ENCODE peak calls at places on chromosomes 4 and X, in nine cellular contexts. F is lower leg skin, B is esophagus squamous epithelium, V is endothelial cell of umbilical vein, A is K562, J is uterus, X is right lobe of liver, Z is sigmoid colon, L is upper lobe of left lung. T is an unnamed sample.

GRCh38 chr4:16858275-16858752 is 40.1 kb downstream of the LDB2 start:
- DNase-seq in J (peak; percentile 55), A (no peak), B (no peak), F (no peak), L (no peak), V (peak; percentile 98), Z (no peak), X (no peak), T (no peak)

GRCh38 chr4:151641167-151641566 is 119.6 kb downstream of the GATB start:
- DNase-seq in F (no peak), X (no peak), J (no peak), A (no peak), V (no peak), Z (no peak), L (no peak), B (no peak), T (no peak)

GRCh38 chr4:109051054-109051453 is 251.4 kb downstream of the COL25A1 start:
- DNase-seq in J (no peak), X (no peak), F (no peak), A (no peak), V (no peak), B (no peak), L (no peak), Z (no peak), T (no peak)

GRCh38 chrX:120750381-120750780 is 120.5 kb upstream of the C1GALT1C1 start:
- DNase-seq in F (no peak), J (no peak), L (no peak), A (no peak), V (no peak), Z (no peak), B (no peak), X (no peak), T (no peak)

GRCh38 chr4:113435893-113436292 is 325.6 kb downstream of the CAMK2D start:
- DNase-seq in J (peak; percentile 75), F (peak; percentile 83), Z (peak; percentile 85), B (no peak), V (peak; percentile 94), A (no peak), X (no peak), L (no peak), T (peak; percentile 19)

GRCh38 chrX:15977644-15978043 is 123.0 kb upstream of the AP1S2 start:
- DNase-seq in A (no peak), V (no peak), X (no peak), L (no peak), B (no peak), Z (no peak), J (no peak), F (no peak), T (no peak)

GRCh38 chr4:138050601-138051000 is 191.5 kb downstream of the SLC7A11 start:
- DNase-seq in J (no peak), F (no peak), A (no peak), B (no peak), Z (no peak), V (no peak), X (no peak), L (no peak), T (no peak)

GRCh38 chr4:41331224-41331623 is 74.5 kb downstream of the UCHL1 start:
- DNase-seq in X (no peak), A (no peak), J (no peak), B (no peak), F (no peak), L (no peak), V (peak; percentile 76), Z (no peak), T (no peak)

GRCh38 chr4:165965503-165965902 is 92.5 kb downstream of the TLL1 start:
- DNase-seq in L (no peak), A (no peak), J (no peak), X (no peak), V (no peak), Z (no peak), F (no peak), B (no peak), T (no peak)

GRCh38 chr4:165967486-165967885 is 94.4 kb downstream of the TLL1 start:
- DNase-seq in A (no peak), Z (no peak), V (no peak), B (no peak), X (no peak), L (no peak), F (no peak), J (no peak), T (no peak)

GRCh38 chr4:165966833-165967232 is 93.8 kb downstream of the TLL1 start:
- DNase-seq in F (no peak), Z (no peak), V (no peak), X (no peak), A (no peak), B (no peak), J (no peak), L (no peak), T (no peak)

DNA sequence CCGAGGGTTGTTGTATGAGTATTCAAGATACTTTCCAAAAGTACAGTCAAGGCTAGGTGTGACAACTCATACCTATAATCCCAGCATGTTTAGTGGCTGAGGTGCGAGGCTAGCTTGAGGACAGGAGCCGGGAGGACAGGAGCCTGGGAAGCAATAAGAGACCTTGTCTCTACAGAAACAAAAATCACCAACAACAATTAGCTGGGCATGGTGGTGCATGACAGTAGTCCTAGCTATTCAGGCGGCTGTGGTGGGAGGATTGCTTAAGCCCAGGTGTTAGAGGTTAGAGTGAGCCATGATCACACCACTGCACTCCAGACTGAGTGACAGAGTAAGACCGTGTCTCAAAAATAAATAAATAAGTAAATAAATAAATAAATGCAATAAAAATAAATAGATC is 91.6 kb downstream of the TLL1 start:
- DNase-seq in F (no peak), B (no peak), X (no peak), L (no peak), Z (no peak), V (no peak), A (no peak), J (no peak), T (no peak)
- TF ChIP-seq POLR2A in F (no peak), B (no peak), X (no peak), L (no peak), Z (no peak), V (no peak), A (no peak), J (no peak), T (no peak)

DNA sequence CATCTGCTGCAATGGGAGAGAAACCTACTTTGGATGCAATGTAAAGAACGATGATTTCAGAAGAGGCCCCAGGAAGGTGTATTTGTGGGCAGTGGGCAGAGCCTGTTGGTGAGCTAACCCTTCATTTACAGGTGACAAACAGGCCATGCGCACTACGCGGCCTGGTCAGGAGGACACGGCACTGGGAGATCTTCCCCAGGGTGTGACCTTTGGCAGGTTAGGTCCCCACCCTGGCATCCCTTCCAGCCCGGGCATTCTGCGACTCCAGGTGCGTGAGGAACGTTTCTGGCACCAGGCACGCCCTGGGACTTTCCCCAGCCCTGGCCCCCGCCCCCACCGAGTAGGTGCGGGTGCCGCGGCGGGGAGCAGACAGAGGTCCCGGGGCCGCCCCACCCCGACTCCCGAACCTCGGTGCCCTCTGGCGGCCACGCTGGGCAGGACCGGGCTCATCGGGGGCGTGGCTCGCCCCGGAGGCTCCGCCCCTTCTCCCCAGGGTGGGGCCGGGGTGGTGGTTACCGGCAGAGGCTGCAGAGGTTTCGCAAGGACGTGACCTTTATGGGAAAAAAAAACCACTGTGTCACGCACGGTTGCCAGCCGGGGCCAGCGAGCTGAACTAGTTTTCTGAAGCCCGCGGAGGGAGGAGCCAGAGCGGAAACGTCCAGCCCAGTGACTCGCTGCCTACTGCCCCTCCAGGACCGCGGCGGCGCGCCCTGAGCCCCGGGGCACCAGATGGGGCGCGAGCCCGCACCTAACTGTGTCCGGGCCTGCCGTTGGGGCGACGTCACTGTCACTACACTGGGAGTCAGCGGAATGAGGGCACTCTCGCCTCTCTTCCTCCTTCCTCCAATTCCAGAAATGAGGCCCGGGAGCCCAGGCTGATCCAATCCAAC is 5.0 kb upstream of the NYX start:
- DNase-seq in F (peak; percentile 77), B (peak; percentile 24), J (peak; percentile 74), L (peak; percentile 94), A (peak; percentile 96), V (peak; percentile 53), Z (peak; percentile 91), X (peak; percentile 93), T (peak; percentile 86)
- TF ChIP-seq POLR2A in F (no peak), B (peak; percentile 8), J (no peak), L (no peak), A (peak; percentile 56), V (no peak), Z (no peak), X (peak; percentile 80), T (peak; percentile 17)

GRCh38 chrX:129777218-129777768 is 2.5 kb upstream of the SASH3 start:
- DNase-seq in V (peak; percentile 44), L (peak; percentile 75), J (no peak), Z (no peak), F (peak; percentile 24), B (no peak), X (peak; percentile 80), A (no peak), T (peak; percentile 37)
- TF ChIP-seq POLR2A in V (no peak), L (no peak), J (no peak), Z (no peak), F (no peak), B (no peak), X (peak; percentile 29), A (no peak), T (no peak)

DNA sequence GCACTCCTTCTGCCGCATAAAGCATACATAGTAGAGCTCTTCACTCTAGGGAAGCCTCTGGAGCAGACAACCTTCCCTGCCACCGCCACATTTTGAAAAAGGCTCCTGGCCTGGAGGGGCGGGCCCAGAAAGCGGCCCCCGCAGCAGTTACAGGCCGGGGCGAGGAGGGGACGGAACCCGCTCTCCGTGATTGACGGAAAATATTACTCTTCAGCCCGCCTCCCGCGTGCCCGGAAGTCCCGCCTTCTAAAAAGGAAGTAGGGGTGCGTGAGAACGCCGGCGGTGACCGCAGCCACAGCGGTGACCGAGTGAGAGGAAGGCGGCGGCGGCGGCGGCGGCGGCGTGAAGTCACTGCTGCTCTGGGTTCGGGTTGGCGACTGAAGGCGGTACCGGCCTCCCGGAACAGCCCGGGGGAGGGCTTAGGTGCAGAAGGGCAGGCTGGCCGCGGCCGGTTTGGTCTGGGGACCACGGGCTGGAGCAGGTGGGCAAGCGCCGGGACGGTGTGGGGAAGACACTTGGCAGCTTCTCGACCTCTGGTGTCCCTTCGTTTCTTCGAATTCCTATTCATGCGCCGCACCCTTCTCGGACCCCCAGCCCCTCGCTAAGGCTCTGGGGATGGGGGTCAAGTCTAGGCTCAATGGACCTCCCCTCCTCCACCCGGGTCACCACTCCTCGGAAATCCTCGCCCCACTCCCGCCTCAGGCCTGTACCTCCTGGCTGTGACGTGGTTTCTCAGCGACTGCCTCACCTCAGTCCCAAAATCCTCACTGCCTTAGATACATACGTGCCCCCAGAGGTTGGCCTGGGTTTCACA is at the start of gene HCCS:
- DNase-seq in F (peak; percentile 77), J (peak; percentile 83), Z (peak; percentile 93), V (peak; percentile 86), X (peak; percentile 86), L (peak; percentile 83), B (peak; percentile 11), A (peak; percentile 88), T (peak; percentile 81)
- TF ChIP-seq POLR2A in F (no peak), J (peak; percentile 28), Z (peak; percentile 71), V (no peak), X (peak; percentile 82), L (peak; percentile 60), B (peak; percentile 83), A (peak; percentile 92), T (peak; percentile 89)